ENCODE peak calls at places on chromosomes 16 and 17, in nine cellular contexts. Q, B, Y, T, Z, G, O, S and L are unnamed samples.

GRCh38 chr16:69108069-69108904 is 2.8 kb downstream of the HAS3 start:
- DNase-seq in T (peak), B (no peak), G (no peak), Y (peak), Q (no peak), S (no peak), O (no peak), Z (no peak), L (no peak)

GRCh38 chr17:41996855-41997164 is 20.4 kb downstream of the DNAJC7 start:
- DNase-seq in T (no peak), G (no peak), S (no peak), Y (no peak), B (no peak), O (no peak), Z (no peak), Q (no peak), L (no peak)

GRCh38 chr17:27413295-27413694 is 43.0 kb upstream of the KSR1 start:
- DNase-seq in Z (no peak), T (no peak), O (no peak), Q (no peak), G (no peak), B (no peak), Y (no peak), S (no peak), L (no peak)

GRCh38 chr17:62963296-62963695 is 2.7 kb upstream of the TANC2 start:
- DNase-seq in G (peak), S (no peak), Z (peak), Q (no peak), O (no peak), B (peak), Y (peak), T (no peak), L (no peak)

GRCh38 chr17:31508310-31509094 is 117.0 kb downstream of the RAB11FIP4 start:
- DNase-seq in Z (no peak), Y (no peak), O (peak), Q (peak), T (peak), B (peak), G (peak), S (no peak), L (no peak)

GRCh38 chr17:9971991-9972390 is 66.9 kb upstream of the RCVRN start:
- DNase-seq in Y (peak), Z (no peak), T (no peak), O (no peak), B (no peak), Q (no peak), G (no peak), S (no peak), L (no peak)

GRCh38 chr16:12431547-12431946 is 372.1 kb downstream of the CPPED1 start:
- DNase-seq in Q (no peak), S (no peak), G (no peak), B (no peak), T (no peak), O (no peak), Z (no peak), Y (no peak), L (no peak)

GRCh38 chr16:86951831-86952598 is 365.2 kb downstream of the C16orf95 start:
- DNase-seq in O (no peak), Y (no peak), Z (peak), B (peak), G (no peak), Q (no peak), S (no peak), T (no peak), L (no peak)

GRCh38 chr16:85870159-85870558 is 28.8 kb upstream of the IRF8 start:
- DNase-seq in T (peak), Q (no peak), Y (no peak), Z (no peak), S (no peak), O (no peak), G (no peak), B (no peak), L (peak)

GRCh38 chr17:35903451-35903850 is 23.3 kb upstream of the CCL5 start:
- DNase-seq in B (no peak), Y (no peak), Q (no peak), G (no peak), O (no peak), Z (no peak), S (no peak), T (no peak), L (no peak)

GRCh38 chr17:38605852-38606645 is at the start of gene SRCIN1:
- DNase-seq in Y (peak), B (peak), G (peak), T (peak), Q (peak), O (no peak), S (no peak), Z (no peak), L (peak)

GRCh38 chr17:76541739-76542450 is 2.1 kb downstream of the PRCD start:
- DNase-seq in S (no peak), Z (no peak), Q (no peak), Y (no peak), T (no peak), G (no peak), B (no peak), O (no peak), L (no peak)

GRCh38 chr17:10792156-10792555 is 11.7 kb downstream of the TMEM238L start:
- DNase-seq in S (no peak), Y (no peak), Q (no peak), Z (no peak), O (no peak), T (no peak), G (no peak), B (no peak), L (no peak)

GRCh38 chr17:67471118-67471517 is 94.0 kb downstream of the PITPNC1 start:
- DNase-seq in Z (no peak), G (no peak), S (no peak), Q (no peak), Y (no peak), B (no peak), O (no peak), T (no peak), L (no peak)

GRCh38 chr17:66733759-66734158 is 101.2 kb upstream of the CACNG5 start:
- DNase-seq in S (no peak), Y (no peak), B (no peak), G (no peak), Q (peak), T (no peak), Z (no peak), O (no peak), L (no peak)

GRCh38 chr17:29376667-29377268 is 13.4 kb upstream of the TAOK1 start:
- DNase-seq in Q (no peak), Y (no peak), O (no peak), B (peak), Z (no peak), G (no peak), S (no peak), T (peak), L (no peak)

GRCh38 chr16:22225060-22225459 is 19.0 kb downstream of the EEF2K start:
- DNase-seq in O (no peak), Q (no peak), B (no peak), Y (no peak), S (no peak), Z (no peak), T (peak), G (no peak), L (no peak)

GRCh38 chr16:81500833-81501521 is 56.4 kb downstream of the CMIP start:
- DNase-seq in G (no peak), Z (no peak), Q (no peak), T (no peak), S (no peak), B (no peak), O (no peak), Y (no peak), L (no peak)

GRCh38 chr17:35373532-35373983 is at the start of gene SLFN11:
- DNase-seq in G (peak), B (peak), S (no peak), O (peak), Y (peak), Q (no peak), Z (no peak), T (peak), L (peak)

GRCh38 chr16:12016166-12016947 is 39.8 kb downstream of the SNX29 start:
- DNase-seq in G (no peak), Y (no peak), S (no peak), Z (no peak), O (no peak), B (no peak), Q (no peak), T (no peak), L (no peak)

GRCh38 chr17:79672496-79672895 is 58.2 kb upstream of the ENPP7 start:
- DNase-seq in G (no peak), Q (no peak), B (no peak), Y (no peak), T (no peak), Z (no peak), S (no peak), O (no peak), L (no peak)

GRCh38 chr17:79679631-79680340 is 51.0 kb upstream of the ENPP7 start:
- DNase-seq in Z (no peak), S (no peak), B (no peak), Y (no peak), G (no peak), O (no peak), Q (no peak), T (no peak), L (no peak)

GRCh38 chr16:68590201-68590994 is 51.3 kb downstream of the ZFP90 start:
- DNase-seq in Y (peak), B (peak), Q (peak), O (no peak), T (peak), S (peak), G (peak), Z (peak), L (peak)

GRCh38 chr16:67551972-67552371 is 10.4 kb upstream of the CTCF start:
- DNase-seq in Y (no peak), G (no peak), B (no peak), T (no peak), S (no peak), O (no peak), Q (no peak), Z (no peak), L (no peak)

GRCh38 chr16:25089346-25089745 is 22.2 kb upstream of the LCMT1 start:
- DNase-seq in S (no peak), Y (no peak), B (no peak), Q (no peak), G (no peak), T (no peak), O (no peak), Z (no peak), L (no peak)

GRCh38 chr16:62954144-62955032 is 918.1 kb upstream of the CDH8 start:
- DNase-seq in O (no peak), S (no peak), Z (no peak), Y (no peak), B (no peak), T (peak), G (no peak), Q (no peak), L (no peak)

GRCh38 chr16:87126403-87127025 is 190.7 kb downstream of the C16orf95 start:
- DNase-seq in Z (no peak), G (no peak), B (no peak), S (no peak), Q (no peak), T (no peak), O (no peak), Y (no peak), L (no peak)

GRCh38 chr16:70381604-70382342 is 35.1 kb downstream of the DDX19A start:
- DNase-seq in Q (no peak), B (no peak), S (no peak), Y (no peak), T (no peak), G (no peak), Z (no peak), O (no peak), L (no peak)

GRCh38 chr17:50684612-50685333 is 22.9 kb downstream of the ANKRD40 start:
- DNase-seq in Y (no peak), O (no peak), S (no peak), T (peak), G (no peak), B (no peak), Z (no peak), Q (peak), L (no peak)

GRCh38 chr17:11612956-11613355 is 14.7 kb downstream of the DNAH9 start:
- DNase-seq in T (no peak), O (no peak), S (no peak), Z (no peak), B (no peak), Y (no peak), G (no peak), Q (no peak), L (no peak)

GRCh38 chr17:38750312-38751121 is 2.0 kb upstream of the PSMB3 start:
- DNase-seq in Z (no peak), Q (peak), S (no peak), O (no peak), Y (no peak), T (peak), G (no peak), B (no peak), L (no peak)

GRCh38 chr17:75131278-75132017 is at the start of gene NT5C:
- DNase-seq in O (no peak), Y (peak), B (peak), Q (peak), S (no peak), Z (no peak), G (peak), T (peak), L (peak)

GRCh38 chr17:76538281-76538931 is 897 bp upstream of the CYGB start:
- DNase-seq in T (peak), O (no peak), Q (no peak), B (no peak), Y (peak), Z (no peak), S (no peak), G (no peak), L (no peak)

GRCh38 chr17:62737513-62737912 is 70.6 kb downstream of the MARCHF10 start:
- DNase-seq in G (no peak), Z (no peak), S (no peak), Y (no peak), Q (no peak), O (no peak), T (no peak), B (no peak), L (no peak)

GRCh38 chr16:72149676-72150464 is 22.1 kb downstream of the PMFBP1 start:
- DNase-seq in Y (no peak), O (no peak), Q (peak), T (peak), Z (no peak), S (no peak), G (peak), B (no peak), L (peak)

GRCh38 chr17:21194688-21195087 is 19.3 kb downstream of the TMEM11 start:
- DNase-seq in Z (no peak), B (no peak), T (no peak), Q (no peak), O (no peak), S (no peak), G (no peak), Y (peak), L (no peak)

GRCh38 chr16:84952335-84953050 is 58.8 kb downstream of the ZDHHC7 start:
- DNase-seq in Y (peak), B (peak), Q (peak), O (peak), T (peak), S (peak), Z (peak), G (peak), L (peak)

GRCh38 chr17:30368896-30369720 is 9.6 kb upstream of the CPD start:
- DNase-seq in O (no peak), G (no peak), Z (no peak), T (no peak), B (no peak), Y (no peak), S (no peak), Q (no peak), L (no peak)

GRCh38 chr17:80760501-80760900 is 215.9 kb downstream of the RPTOR start:
- DNase-seq in Y (no peak), Z (no peak), T (no peak), G (no peak), S (no peak), O (peak), Q (no peak), B (no peak), L (peak)

GRCh38 chr17:48552453-48553189 is 7.7 kb upstream of the HOXB2 start:
- DNase-seq in Q (no peak), T (peak), Y (no peak), B (no peak), Z (no peak), S (no peak), O (no peak), G (no peak), L (no peak)
- H3K4me3 ChIP-seq in Q (no peak), T (peak), Y (no peak), B (no peak), Z (no peak), S (peak), O (no peak), G (no peak), L (no peak)

GRCh38 chr17:43011728-43012472 is 5.3 kb downstream of the IFI35 start:
- DNase-seq in B (no peak), G (peak), Y (no peak), S (no peak), Z (no peak), O (no peak), Q (peak), T (no peak), L (no peak)
- H3K27ac ChIP-seq in B (no peak), G (peak), Y (no peak), S (no peak), Z (no peak), O (no peak), Q (peak), T (no peak), L (no peak)

DNA sequence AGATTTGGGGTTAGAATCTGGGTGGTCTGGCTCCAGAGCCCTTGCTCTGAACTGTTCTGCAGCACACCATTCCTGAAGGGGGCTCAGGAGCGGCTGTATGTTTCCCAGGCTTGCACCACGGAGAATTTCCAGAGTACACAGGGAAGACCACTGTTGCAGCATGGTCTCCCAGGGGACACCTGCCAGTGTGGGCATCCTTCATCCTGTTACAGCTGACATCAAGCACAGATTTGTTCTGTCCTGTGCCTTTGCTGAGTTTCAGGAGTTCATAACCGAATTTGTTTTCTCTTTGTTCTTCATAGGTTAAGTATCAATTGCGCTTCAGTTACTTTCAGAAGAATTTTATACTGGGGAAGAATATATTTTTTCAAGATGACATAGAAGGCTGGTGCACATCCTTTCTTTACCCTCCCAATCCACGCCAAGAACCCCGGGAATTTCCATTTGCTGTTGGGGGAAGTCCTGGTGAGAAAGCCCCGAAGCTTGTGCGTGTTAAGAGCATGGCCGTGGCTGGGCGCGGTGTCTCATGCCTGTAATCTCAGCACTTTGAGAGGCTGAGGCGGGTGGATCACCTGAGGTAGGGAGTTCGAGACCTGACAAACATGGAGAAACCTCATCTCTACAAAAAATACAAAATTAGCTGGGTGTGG is 26.3 kb upstream of the ABCA3 start:
- DNase-seq in S (no peak), Q (no peak), B (no peak), O (peak), G (no peak), T (no peak), Y (no peak), Z (no peak), L (no peak)
- TF ChIP-seq REST in S (no peak), Q (no peak), B (no peak), O (no peak), G (no peak), T (no peak), Y (no peak), Z (no peak), L (no peak)

GRCh38 chr16:48810803-48811453 is 200.9 kb upstream of the N4BP1 start:
- DNase-seq in Q (no peak), Y (peak), G (no peak), T (peak), B (no peak), S (no peak), O (no peak), Z (no peak), L (no peak)
- H3K4me3 ChIP-seq in Q (no peak), Y (no peak), G (no peak), T (peak), B (no peak), S (no peak), O (no peak), Z (no peak), L (no peak)

DNA sequence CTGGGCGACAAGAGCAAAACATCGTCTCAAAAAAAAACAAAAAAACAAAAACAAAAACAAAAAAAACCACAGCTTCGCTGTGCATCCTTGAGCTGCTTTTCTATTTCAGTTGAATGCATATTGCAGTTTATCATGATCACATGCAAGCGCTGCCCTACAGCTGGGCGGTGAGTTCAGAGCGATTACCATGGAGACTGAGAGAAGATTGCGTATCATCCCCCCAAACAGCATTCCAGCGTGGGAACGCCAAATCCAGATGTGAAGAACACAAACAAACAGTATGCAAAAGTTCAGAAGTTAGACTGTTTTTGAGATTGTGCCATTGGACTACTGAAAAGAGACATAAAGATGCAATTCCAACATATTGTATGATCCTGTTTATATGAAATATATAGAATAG is 15.1 kb upstream of the SLC52A1 start:
- DNase-seq in Z (no peak), T (no peak), Q (no peak), O (no peak), G (no peak), B (no peak), Y (no peak), S (no peak), L (no peak)
- H3K27ac ChIP-seq in Z (no peak), T (no peak), Q (no peak), O (no peak), G (no peak), B (no peak), Y (no peak), S (no peak), L (no peak)